ENCODE peak calls at places on chromosomes 5 and 9, in six cellular contexts. G, Z, N, J, K and T are unnamed samples.

GRCh38 chr5:147303976-147304375 is 69.2 kb downstream of the STK32A start:
- DNase-seq in K (no peak), Z (no peak), N (no peak), G (no peak), J (peak; percentile 83), T (no peak)

GRCh38 chr9:69397384-69398214 is 72.6 kb downstream of the ENTREP1 start:
- DNase-seq in J (no peak), N (no peak), G (no peak), Z (no peak), K (no peak), T (no peak)

GRCh38 chr5:145848854-145849253 is 13.7 kb upstream of the PRELID2 start:
- DNase-seq in J (peak; percentile 76), K (no peak), G (no peak), Z (no peak), N (no peak), T (no peak)

GRCh38 chr9:90099262-90099982 is 494.6 kb downstream of the GADD45G start:
- DNase-seq in Z (peak; percentile 54), N (no peak), G (no peak), J (no peak), K (no peak), T (no peak)

GRCh38 chr9:128098936-128099931 is 28.3 kb downstream of the PTGES2 start:
- DNase-seq in K (no peak), Z (no peak), G (no peak), J (no peak), N (no peak), T (no peak)

GRCh38 chr5:76867827-76868693 is 18.2 kb downstream of the S100Z start:
- DNase-seq in K (peak; percentile 41), N (no peak), G (peak; percentile 32), Z (peak; percentile 69), J (peak; percentile 30), T (peak; percentile 79)

GRCh38 chr5:41445937-41446563 is 64.4 kb downstream of the PLCXD3 start:
- DNase-seq in K (no peak), G (no peak), Z (no peak), J (no peak), N (no peak), T (no peak)

GRCh38 chr9:33881635-33882034 is 64.7 kb downstream of the UBE2R2 start:
- DNase-seq in J (no peak), G (no peak), N (no peak), Z (no peak), K (no peak), T (no peak)

GRCh38 chr9:119441338-119441737 is 72.1 kb upstream of the BRINP1 start:
- DNase-seq in G (no peak), K (no peak), J (no peak), Z (no peak), N (no peak), T (no peak)

GRCh38 chr5:59371525-59372138 is 521.9 kb downstream of the PDE4D start:
- DNase-seq in N (no peak), Z (no peak), J (no peak), G (no peak), K (no peak), T (no peak)

GRCh38 chr5:177304392-177305119 is 957 bp downstream of the PRELID1 start:
- DNase-seq in J (peak; percentile 63), K (no peak), G (no peak), Z (no peak), N (no peak), T (no peak)

GRCh38 chr9:100428871-100429654 is 2.1 kb downstream of the MSANTD3 start:
- DNase-seq in K (no peak), J (peak; percentile 100), N (no peak), Z (no peak), G (no peak), T (no peak)